ENCODE peak calls at places on chromosomes 1 and 21, in eight cellular contexts. K, U, L, H, Y, A, I and O are unnamed samples. For H3K4me1, the result is how much of the 10 kb centered on the place peaks cover.

GRCh38 chr1:205458777-205459566 is 3.1 kb upstream of the BLACAT1 start:
- DNase-seq in H (no peak), L (peak), A (no peak), Y (no peak), K (no peak), I (no peak), U (no peak), O (no peak)

GRCh38 chr1:229716692-229717091 is 90.6 kb downstream of the URB2 start:
- DNase-seq in H (no peak), Y (no peak), L (no peak), A (no peak), K (no peak), U (no peak), I (no peak), O (no peak)

GRCh38 chr21:15212214-15212613 is 147.4 kb upstream of the NRIP1 start:
- DNase-seq in U (no peak), L (no peak), Y (no peak), H (no peak), A (no peak), K (no peak), I (no peak), O (no peak)

GRCh38 chr1:45013551-45014209 is 1.6 kb downstream of the UROD start:
- DNase-seq in U (no peak), L (no peak), A (no peak), H (no peak), I (no peak), K (no peak), Y (no peak), O (no peak)

GRCh38 chr1:15489052-15489736 is 13.3 kb downstream of the CELA2B start:
- DNase-seq in I (peak), U (no peak), K (no peak), Y (no peak), L (no peak), H (no peak), A (no peak), O (no peak)

GRCh38 chr1:94539496-94539895 is 2.1 kb downstream of the F3 start:
- DNase-seq in U (no peak), H (no peak), A (no peak), K (no peak), Y (no peak), I (no peak), L (no peak), O (no peak)

GRCh38 chr1:160705176-160705745 is 6.4 kb downstream of the CD48 start:
- DNase-seq in I (no peak), U (no peak), A (no peak), H (no peak), K (no peak), L (no peak), Y (no peak), O (no peak)

GRCh38 chr1:155012052-155012546 is 9.5 kb downstream of the ZBTB7B start:
- DNase-seq in K (no peak), H (peak), L (peak), U (no peak), I (peak), A (peak), Y (peak), O (peak)

GRCh38 chr1:157218671-157219070 is 80.5 kb upstream of the ETV3 start:
- DNase-seq in I (no peak), U (no peak), K (no peak), Y (no peak), H (no peak), A (no peak), L (no peak), O (no peak)

GRCh38 chr1:60987904-60988303 is 94.5 kb upstream of the NFIA start:
- DNase-seq in L (no peak), H (no peak), I (no peak), U (no peak), Y (no peak), K (no peak), A (no peak), O (no peak)

GRCh38 chr1:66271216-66271903 is 262.6 kb upstream of the SGIP1 start:
- DNase-seq in Y (peak), A (peak), K (peak), H (peak), I (peak), L (no peak), U (no peak), O (peak)

GRCh38 chr1:234176000-234176399 is 197.3 kb upstream of the COA6 start:
- DNase-seq in A (no peak), Y (no peak), I (no peak), L (no peak), K (no peak), U (no peak), H (no peak), O (no peak)

GRCh38 chr1:201026746-201027145 is 3.2 kb upstream of the KIF21B start:
- DNase-seq in U (no peak), H (no peak), K (no peak), Y (no peak), I (no peak), L (no peak), A (no peak), O (no peak)

GRCh38 chr1:15196807-15197530 is 43.4 kb downstream of the TMEM51 start:
- DNase-seq in L (no peak), U (no peak), I (peak), Y (no peak), K (no peak), H (peak), A (no peak), O (peak)

GRCh38 chr1:46480959-46481646 is 8.5 kb upstream of the DMBX1 start:
- DNase-seq in Y (no peak), K (no peak), H (no peak), U (no peak), L (peak), I (no peak), A (no peak), O (no peak)

GRCh38 chr1:223714849-223715709 is 2.7 kb downstream of the CAPN2 start:
- DNase-seq in K (no peak), Y (no peak), L (peak), H (peak), I (no peak), A (peak), U (no peak), O (no peak)

GRCh38 chr1:184002071-184002470 is 35.5 kb downstream of the COLGALT2 start:
- DNase-seq in Y (no peak), U (no peak), A (no peak), L (no peak), K (no peak), I (no peak), H (no peak), O (no peak)

GRCh38 chr1:234234199-234234598 is 139.1 kb upstream of the COA6 start:
- DNase-seq in I (no peak), L (no peak), H (no peak), A (no peak), K (no peak), Y (no peak), U (no peak), O (no peak)

GRCh38 chr21:21019681-21020080 is 21.5 kb downstream of the NCAM2 start:
- DNase-seq in I (no peak), A (no peak), L (no peak), Y (no peak), K (no peak), U (no peak), H (no peak), O (no peak)

GRCh38 chr1:89723863-89724262 is 90.9 kb downstream of the LRRC8C start:
- DNase-seq in Y (no peak), K (no peak), U (no peak), I (no peak), L (no peak), A (no peak), H (no peak), O (no peak)

GRCh38 chr21:31606081-31606874 is 53.2 kb upstream of the SOD1 start:
- DNase-seq in U (no peak), I (no peak), Y (no peak), A (no peak), L (no peak), K (no peak), H (no peak), O (no peak)

GRCh38 chr21:18049461-18049860 is 195.2 kb upstream of the CHODL start:
- DNase-seq in A (no peak), K (no peak), Y (no peak), H (no peak), U (no peak), I (no peak), L (no peak), O (no peak)

GRCh38 chr1:199029855-199030254 is 391.0 kb downstream of the PTPRC start:
- DNase-seq in Y (no peak), A (no peak), I (no peak), U (no peak), K (no peak), H (no peak), L (no peak), O (no peak)

GRCh38 chr1:24321712-24322635 is 2.8 kb downstream of the GRHL3 start:
- DNase-seq in H (peak), A (peak), K (no peak), L (peak), U (peak), I (no peak), Y (peak), O (peak)

GRCh38 chr1:84298688-84299535 is 2.6 kb upstream of the SAMD13 start:
- DNase-seq in A (no peak), Y (peak), L (peak), U (peak), H (peak), K (peak), I (peak), O (peak)

GRCh38 chr1:94713472-94714141 is 106.5 kb upstream of the SLC44A3 start:
- DNase-seq in Y (peak), L (no peak), H (peak), I (peak), A (peak), K (peak), U (peak), O (peak)

GRCh38 chr1:178504286-178504685 is 7.5 kb upstream of the CLEC20A start:
- DNase-seq in H (no peak), Y (peak), K (no peak), U (no peak), I (no peak), A (no peak), L (no peak), O (no peak)

GRCh38 chr1:196590959-196591358 is 17.3 kb downstream of the KCNT2 start:
- DNase-seq in Y (no peak), U (no peak), L (no peak), K (no peak), A (no peak), H (no peak), I (no peak), O (no peak)

GRCh38 chr1:183075861-183076260 is 52.6 kb downstream of the LAMC1 start:
- DNase-seq in Y (no peak), L (no peak), K (no peak), I (no peak), U (no peak), A (no peak), H (no peak), O (no peak)

GRCh38 chr1:185559151-185559550 is 175.0 kb upstream of the HMCN1 start:
- DNase-seq in L (no peak), I (no peak), A (no peak), K (no peak), H (no peak), Y (no peak), U (no peak), O (no peak)

DNA sequence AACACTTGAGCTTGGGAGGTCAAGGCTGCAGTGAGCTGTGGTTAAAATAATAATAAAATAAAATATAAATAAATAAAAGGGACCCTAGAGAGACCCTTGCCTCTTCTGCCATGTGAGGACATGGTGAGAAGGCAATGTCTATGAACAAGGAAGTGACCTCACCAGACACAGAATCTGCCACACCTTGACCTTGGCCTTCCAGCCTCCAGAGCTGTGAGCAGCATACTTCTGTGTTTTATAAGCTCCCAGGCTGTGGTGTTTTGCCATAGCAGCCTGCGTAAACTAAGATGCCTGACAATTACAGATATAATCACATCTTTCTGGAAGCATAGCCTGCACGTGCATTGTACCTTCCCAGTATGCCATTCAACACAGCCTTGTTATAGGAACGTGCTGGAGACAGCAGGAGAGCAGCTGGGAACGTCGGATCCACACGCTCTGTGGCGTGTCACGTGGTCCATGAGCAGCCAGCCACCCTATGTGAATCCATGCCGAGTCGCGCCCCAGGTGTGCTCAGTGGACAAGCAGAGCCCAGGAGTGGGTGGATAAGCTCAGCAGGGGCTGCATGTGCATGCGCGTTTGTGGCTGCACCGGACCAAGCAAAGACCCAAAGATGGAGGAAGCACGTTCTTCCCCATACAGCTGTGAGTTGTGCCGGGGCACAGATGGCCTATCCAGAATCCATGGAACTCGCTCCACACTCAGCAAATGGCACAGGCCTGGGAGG is 17.8 kb downstream of the WNT9A start:
- DNase-seq in Y (no peak), L (no peak), K (no peak), I (no peak), A (peak), H (no peak), U (no peak), O (no peak)
- H3K4me1 ChIP-seq in Y (under half), L (under half), K (under half), I (under half), A (under half), H (under half), U (under half), O (under half)

GRCh38 chr1:53470155-53470554 is 11.0 kb downstream of the DMRTB1 start:
- DNase-seq in U (peak), L (peak), Y (peak), A (peak), K (peak), H (peak), I (no peak), O (peak)
- TF ChIP-seq EP300 in U (no peak), L (no peak), Y (no peak), A (no peak), K (no peak), H (no peak), I (no peak), O (no peak)

DNA sequence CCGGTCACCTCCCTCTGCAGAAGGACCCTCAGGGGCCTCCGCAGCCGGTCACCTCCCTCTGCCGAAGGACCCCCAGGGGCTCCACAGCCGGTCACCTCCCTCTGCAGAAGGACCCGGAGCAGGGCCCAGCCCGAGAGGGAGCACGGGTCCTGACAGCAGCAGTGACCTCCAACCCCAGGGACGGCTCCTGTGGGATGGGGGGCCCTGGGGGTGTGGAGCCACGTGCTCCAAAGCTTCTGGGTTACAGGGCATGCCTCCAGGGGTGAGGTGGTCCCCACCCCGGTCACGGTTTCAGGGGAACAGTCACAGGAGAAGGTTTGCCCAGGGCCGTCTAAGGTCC is 40.3 kb downstream of the SLC19A1 start:
- DNase-seq in I (no peak), A (peak), K (no peak), U (peak), H (no peak), Y (peak), L (no peak), O (no peak)
- H3K4me3 ChIP-seq in I (no peak), A (no peak), K (no peak), U (no peak), H (no peak), Y (no peak), L (no peak), O (no peak)

DNA sequence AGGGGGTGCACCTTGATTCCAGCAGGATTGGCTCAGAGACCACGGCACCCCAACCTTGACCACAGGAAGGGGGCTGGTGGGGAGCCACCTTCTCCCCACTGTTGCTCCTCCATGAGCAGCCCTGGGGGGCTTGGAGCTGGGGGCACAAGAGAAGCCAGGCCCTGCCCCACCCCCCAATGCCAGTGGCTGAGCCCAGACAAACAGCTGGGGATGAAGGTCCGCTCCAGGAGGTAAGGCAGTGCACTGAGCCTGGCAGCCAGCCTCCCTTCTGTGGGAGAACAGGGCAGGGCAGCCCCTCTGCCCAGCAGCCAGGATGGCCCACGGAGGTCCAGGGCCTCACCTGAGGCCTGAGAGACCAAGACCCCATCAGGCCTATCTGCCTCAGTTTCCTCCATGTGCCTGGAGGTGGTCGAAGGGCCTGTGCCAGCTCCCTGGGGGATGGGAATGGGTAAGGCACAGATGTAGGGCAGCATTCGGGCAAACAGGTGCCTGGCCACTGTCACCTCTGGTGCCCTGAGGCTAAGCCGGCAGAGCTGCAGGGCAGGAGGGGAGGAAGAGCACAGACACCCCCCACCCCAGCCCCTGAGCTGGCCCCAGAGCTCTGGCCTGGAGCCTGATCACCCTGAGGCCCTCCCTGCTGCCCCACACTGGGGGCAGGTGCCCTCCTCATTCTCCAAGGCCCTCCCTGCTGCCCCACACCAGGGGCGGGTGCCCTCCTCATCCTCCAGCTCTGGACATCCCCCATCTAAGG is 7.1 kb downstream of the ITGB2 start:
- DNase-seq in L (no peak), K (no peak), U (peak), A (no peak), H (no peak), I (no peak), Y (no peak), O (no peak)
- H3K4me1 ChIP-seq in L (under half), K (under half), U (under half), A (under half), H (half or more), I (under half), Y (under half), O (half or more)